ENCODE peak calls at places on chromosomes 16 and 17, in six cellular contexts. R is mammary epithelial cell, E is SK-N-SH, N is A549, G is PC-3, T is trophoblast cell. D is an unnamed sample.

GRCh38 chr16:71230122-71230845 is at the start of gene HYDIN:
- DNase-seq in R (peak), E (peak), N (peak), G (peak), T (peak), D (no peak)

GRCh38 chr16:67336646-67337045 is 10.0 kb downstream of the LRRC36 start:
- DNase-seq in R (peak), E (no peak), N (no peak), G (no peak), T (no peak), D (no peak)

GRCh38 chr17:37478187-37478586 is 11.5 kb upstream of the DUSP14 start:
- DNase-seq in R (peak), E (no peak), N (no peak), G (no peak), T (peak), D (no peak)

GRCh38 chr17:14672830-14673229 is 371.9 kb downstream of the HS3ST3B1 start:
- DNase-seq in R (peak), E (no peak), N (no peak), G (peak), T (peak), D (no peak)

GRCh38 chr17:54257440-54257839 is 434.7 kb downstream of the KIF2B start:
- DNase-seq in R (peak), E (no peak), N (no peak), G (no peak), T (no peak), D (no peak)

GRCh38 chr17:32586666-32587065 is 99.9 kb downstream of the CDK5R1 start:
- DNase-seq in R (peak), E (no peak), N (no peak), G (peak), T (no peak), D (no peak)

GRCh38 chr17:29796652-29797051 is 133.4 kb downstream of the SSH2 start:
- DNase-seq in R (no peak), E (no peak), N (no peak), G (no peak), T (no peak), D (no peak)

GRCh38 chr17:76179496-76180467 is 38.7 kb upstream of the FOXJ1 start:
- DNase-seq in R (no peak), E (no peak), N (peak), G (peak), T (no peak), D (peak)

GRCh38 chr16:87765473-87765775 is 362 bp downstream of the KLHDC4 start:
- DNase-seq in R (no peak), E (peak), N (no peak), G (no peak), T (no peak), D (no peak)

GRCh38 chr16:55572439-55572838 is 6.0 kb downstream of the CAPNS2 start:
- DNase-seq in R (no peak), E (no peak), N (peak), G (no peak), T (no peak), D (no peak)

GRCh38 chr16:1528921-1529537 is 4.4 kb upstream of the TMEM204 start:
- DNase-seq in R (no peak), E (no peak), N (no peak), G (no peak), T (no peak), D (no peak)

GRCh38 chr17:32596666-32597065 is 109.9 kb downstream of the CDK5R1 start:
- DNase-seq in R (no peak), E (no peak), N (peak), G (no peak), T (no peak), D (peak)

GRCh38 chr16:87581867-87582220 is 20.5 kb upstream of the JPH3 start:
- DNase-seq in R (peak), E (peak), N (peak), G (peak), T (peak), D (no peak)

GRCh38 chr17:49390548-49391324 is 23.9 kb downstream of the PHB1 start:
- DNase-seq in R (no peak), E (no peak), N (no peak), G (no peak), T (no peak), D (no peak)

GRCh38 chr16:21116148-21116693 is 34.4 kb downstream of the DNAH3 start:
- DNase-seq in R (no peak), E (no peak), N (no peak), G (no peak), T (no peak), D (peak)

GRCh38 chr17:73423806-73424205 is 112.0 kb upstream of the CDC42EP4 start:
- DNase-seq in R (no peak), E (no peak), N (no peak), G (no peak), T (no peak), D (no peak)

GRCh38 chr17:8333281-8333680 is 6.4 kb upstream of the ODF4 start:
- DNase-seq in R (no peak), E (peak), N (no peak), G (no peak), T (peak), D (no peak)

GRCh38 chr17:51764387-51764971 is 394.0 kb downstream of the CA10 start:
- DNase-seq in R (peak), E (peak), N (peak), G (peak), T (peak), D (peak)

GRCh38 chr16:89844739-89845339 is 16.6 kb downstream of the SPIRE2 start:
- DNase-seq in R (no peak), E (no peak), N (no peak), G (no peak), T (no peak), D (no peak)
- H3K4me2 ChIP-seq in R (no peak), E (no peak), N (no peak), G (no peak), T (no peak), D (no peak)

DNA sequence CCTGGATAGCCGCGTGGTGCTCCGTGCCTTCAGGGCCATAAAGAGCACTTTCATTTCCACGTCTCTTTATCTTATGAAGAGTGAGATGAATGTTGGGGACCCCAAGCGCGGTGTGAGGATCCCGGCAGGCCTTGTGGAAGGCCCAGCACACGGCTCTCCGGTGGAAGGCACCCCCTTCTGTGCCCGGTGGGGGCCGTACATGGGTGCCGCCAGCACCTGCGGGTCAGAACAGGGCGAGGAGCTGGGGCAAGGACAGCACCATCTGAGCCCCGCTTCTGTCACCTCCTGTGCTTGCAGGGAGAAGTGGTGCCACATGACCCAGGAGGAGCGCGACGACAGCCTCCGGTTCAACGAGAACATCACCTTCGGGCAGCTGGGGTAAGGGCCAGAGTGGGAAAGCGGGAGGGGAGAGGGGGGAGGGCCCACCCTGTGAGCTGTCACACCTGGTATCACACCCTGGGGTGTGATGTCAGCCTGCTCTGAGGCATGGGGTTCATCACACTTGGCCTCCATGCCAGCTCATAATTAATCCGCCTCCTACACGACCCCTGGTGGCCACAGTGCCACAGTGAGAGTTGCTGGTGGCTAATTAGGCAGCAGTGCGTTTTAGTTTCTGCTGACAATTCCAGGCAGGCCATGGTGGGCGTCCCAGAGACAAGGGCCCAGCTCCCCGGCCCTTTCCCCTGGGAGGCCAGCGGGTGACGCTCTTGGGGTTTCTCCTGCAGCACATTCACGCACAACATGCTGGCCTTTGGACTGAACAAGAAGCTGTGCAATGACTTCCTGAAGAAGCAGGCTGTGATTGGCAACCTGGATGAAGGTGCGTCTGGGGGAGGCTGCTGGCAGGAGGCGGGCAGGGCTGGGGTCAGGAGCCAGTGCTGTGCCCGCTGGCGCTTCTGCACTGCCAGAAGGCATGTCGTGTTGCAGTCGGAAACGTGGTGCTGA is 25.7 kb downstream of the CIBAR2 start:
- DNase-seq in R (peak), E (peak), N (peak), G (peak), T (peak), D (peak)
- H3K4me2 ChIP-seq in R (no peak), E (no peak), N (peak), G (no peak), T (no peak), D (no peak)

DNA sequence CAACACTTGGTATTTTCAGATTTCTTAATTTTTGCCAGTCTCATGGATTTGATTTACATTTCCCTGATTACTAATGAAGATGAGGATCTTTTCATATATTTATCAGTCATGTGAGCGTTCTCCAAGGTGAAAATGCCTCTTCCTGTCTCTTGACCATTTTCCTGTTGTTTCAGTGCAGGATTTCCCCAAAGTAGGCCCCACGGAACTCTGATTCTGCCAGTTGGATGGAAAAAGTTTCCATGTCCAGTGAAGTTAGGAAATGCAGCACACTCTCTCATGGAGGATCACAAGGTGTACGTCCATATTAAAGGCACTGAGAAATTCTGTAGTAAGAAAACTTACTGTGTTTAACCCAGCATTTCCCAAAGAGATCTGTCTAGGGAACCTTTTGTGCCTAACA is 16.5 kb upstream of the LIMD2 start:
- DNase-seq in R (no peak), E (no peak), N (no peak), G (no peak), T (no peak), D (no peak)
- H3K4me2 ChIP-seq in R (no peak), E (no peak), N (no peak), G (no peak), T (no peak), D (no peak)

DNA sequence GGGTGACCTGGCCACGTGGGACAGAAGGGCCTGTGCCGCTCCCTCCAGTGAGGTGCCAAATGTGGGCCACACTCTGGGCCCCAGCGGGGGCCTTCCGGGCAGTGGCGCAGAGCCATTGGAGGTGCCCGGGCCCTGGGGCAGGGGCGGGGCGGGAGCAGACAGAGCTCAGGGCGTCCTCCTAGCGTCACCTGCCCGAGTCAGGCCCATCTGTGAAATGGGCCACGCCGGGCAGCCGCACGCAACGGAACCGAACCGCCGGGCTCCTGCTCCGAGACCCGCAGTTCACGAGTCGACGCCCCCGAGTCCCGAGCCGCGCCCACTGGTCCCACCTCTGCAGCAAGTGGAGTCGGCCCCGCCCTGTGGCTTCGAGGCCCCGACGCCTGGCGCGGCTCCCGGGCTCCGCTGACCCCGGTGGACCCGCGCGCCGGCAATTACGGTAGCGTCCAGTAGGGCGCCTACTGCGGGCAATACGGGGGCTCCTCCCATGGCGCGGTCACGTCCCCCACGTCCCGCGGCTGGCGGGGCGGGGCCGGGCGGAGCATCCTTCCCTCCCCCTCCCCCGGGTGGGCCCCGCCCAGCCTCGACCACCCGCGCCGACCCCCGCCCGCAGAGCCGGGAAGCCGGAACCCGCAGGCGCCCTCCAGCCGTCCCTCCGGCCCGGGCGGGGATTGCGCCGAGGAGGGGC is 1.9 kb downstream of the SLC16A3 start:
- DNase-seq in R (peak), E (peak), N (peak), G (peak), T (peak), D (peak)
- H3K4me2 ChIP-seq in R (peak), E (peak), N (peak), G (peak), T (peak), D (peak)